ENCODE peak calls at places on chromosome 9, in nine cellular contexts. T, X, A, U, D, O, M, B and C are unnamed samples.

GRCh38 chr9:5651246-5651645 is 22.3 kb downstream of the RIC1 start:
- DNase-seq in O (no peak), M (peak; percentile 5), D (no peak), T (no peak), U (no peak), X (peak; percentile 72), B (no peak), A (no peak), C (no peak)

GRCh38 chr9:96141666-96142065 is 160.3 kb downstream of the HSD17B3 start:
- DNase-seq in T (no peak), U (no peak), A (no peak), X (no peak), O (no peak), B (no peak), M (no peak), D (peak; percentile 7), C (no peak)

GRCh38 chr9:74499111-74499601 is 2.0 kb downstream of the RORB start:
- DNase-seq in D (no peak), T (peak; percentile 7), A (no peak), O (peak; percentile 69), X (peak; percentile 30), B (no peak), M (no peak), U (no peak), C (no peak)

GRCh38 chr9:13817754-13818278 is 496.1 kb downstream of the NFIB start:
- DNase-seq in X (peak; percentile 54), T (no peak), U (no peak), D (peak; percentile 3), O (no peak), A (no peak), M (no peak), B (no peak), C (no peak)

GRCh38 chr9:135544981-135545635 is 818 bp upstream of the OBP2A start:
- DNase-seq in B (no peak), U (no peak), A (no peak), D (no peak), M (no peak), T (no peak), X (no peak), O (peak; percentile 34), C (no peak)

GRCh38 chr9:125966959-125967711 is 220.0 kb downstream of the PBX3 start:
- DNase-seq in M (no peak), B (no peak), X (no peak), T (no peak), U (no peak), D (no peak), A (no peak), O (no peak), C (no peak)

GRCh38 chr9:28212979-28213378 is 639.7 kb upstream of the C9orf72 start:
- DNase-seq in U (no peak), O (no peak), X (peak; percentile 56), D (peak; percentile 56), B (no peak), T (no peak), A (peak; percentile 95), M (peak; percentile 91), C (no peak)

GRCh38 chr9:4415281-4415680 is 75.0 kb upstream of the SLC1A1 start:
- DNase-seq in T (no peak), D (no peak), U (no peak), M (no peak), X (no peak), B (no peak), O (no peak), A (no peak), C (no peak)

GRCh38 chr9:86637515-86637914 is 283.3 kb upstream of the TUT7 start:
- DNase-seq in D (peak; percentile 39), T (peak; percentile 40), M (no peak), X (peak; percentile 76), U (peak; percentile 13), A (no peak), O (no peak), B (no peak), C (no peak)

GRCh38 chr9:116002624-116003023 is 151.0 kb upstream of the PAPPA start:
- DNase-seq in O (no peak), B (no peak), X (peak; percentile 42), U (no peak), T (no peak), M (peak; percentile 84), D (no peak), A (peak; percentile 79), C (no peak)

GRCh38 chr9:117494401-117495130 is 79.7 kb upstream of the ASTN2 start:
- DNase-seq in M (no peak), X (no peak), U (no peak), D (no peak), O (no peak), A (no peak), T (no peak), B (no peak), C (no peak)

GRCh38 chr9:136762915-136763648 is 1.2 kb downstream of the LCN15 start:
- DNase-seq in A (no peak), U (no peak), X (peak; percentile 36), M (peak; percentile 18), D (no peak), B (no peak), T (peak; percentile 69), O (no peak), C (no peak)

GRCh38 chr9:72675586-72675985 is 154.2 kb downstream of the TMC1 start:
- DNase-seq in B (no peak), D (no peak), A (peak; percentile 89), T (no peak), O (no peak), X (peak; percentile 8), U (no peak), M (no peak), C (no peak)

GRCh38 chr9:95014917-95015316 is 288.4 kb downstream of the AOPEP start:
- DNase-seq in B (no peak), M (no peak), U (no peak), O (no peak), D (no peak), X (no peak), T (no peak), A (no peak), C (no peak)
- H3K36me3 ChIP-seq in B (no peaks in the 10 kb centered on the region), M (peaks cover 25% of the 10 kb centered on the region), U (no peaks in the 10 kb centered on the region), O (peaks cover 13% of the 10 kb centered on the region), D (peaks cover 30% of the 10 kb centered on the region), X (peaks cover 24% of the 10 kb centered on the region), T (peaks cover 62% of the 10 kb centered on the region), A (peaks cover 14% of the 10 kb centered on the region), C (no peaks in the 10 kb centered on the region)

DNA sequence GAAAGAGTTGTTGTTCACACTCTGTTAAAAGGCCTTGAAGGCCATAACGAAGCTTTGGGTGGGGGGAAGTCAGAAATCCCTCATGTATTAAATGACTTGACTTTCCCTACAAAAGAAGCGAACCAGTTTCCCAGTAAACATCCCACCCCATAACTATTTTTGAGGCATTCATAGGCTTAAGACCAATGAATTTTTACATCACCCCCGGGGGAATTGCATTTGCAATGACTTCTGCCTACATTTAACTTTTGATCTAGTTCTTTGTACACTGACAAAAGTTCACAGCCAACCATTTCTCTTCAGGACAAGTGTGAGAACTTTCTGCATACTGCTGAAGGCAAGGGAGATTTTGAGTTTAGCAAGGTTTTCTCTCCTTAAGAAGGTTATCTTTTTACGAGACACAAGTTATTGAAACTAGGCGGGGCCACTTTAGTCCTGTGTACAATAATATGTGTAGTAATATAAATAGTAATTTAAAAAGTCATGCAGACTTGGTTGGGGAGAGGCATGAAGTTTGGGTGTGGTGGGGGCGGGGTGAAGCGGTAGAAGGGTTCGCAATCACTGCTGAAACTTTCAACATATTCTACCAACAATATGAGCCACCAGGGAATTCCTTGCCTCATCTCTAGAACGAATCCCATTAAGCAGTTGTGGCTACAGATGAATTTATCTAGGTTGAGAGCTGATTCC is 2.5 kb downstream of the TJP2 start:
- DNase-seq in U (no peak), D (no peak), O (no peak), B (no peak), X (no peak), A (peak; percentile 50), T (no peak), M (no peak), C (no peak)
- H3K36me3 ChIP-seq in U (no peaks in the 10 kb centered on the region), D (no peaks in the 10 kb centered on the region), O (no peaks in the 10 kb centered on the region), B (no peaks in the 10 kb centered on the region), X (no peaks in the 10 kb centered on the region), A (no peaks in the 10 kb centered on the region), T (no peaks in the 10 kb centered on the region), M (no peaks in the 10 kb centered on the region), C (no peaks in the 10 kb centered on the region)

DNA sequence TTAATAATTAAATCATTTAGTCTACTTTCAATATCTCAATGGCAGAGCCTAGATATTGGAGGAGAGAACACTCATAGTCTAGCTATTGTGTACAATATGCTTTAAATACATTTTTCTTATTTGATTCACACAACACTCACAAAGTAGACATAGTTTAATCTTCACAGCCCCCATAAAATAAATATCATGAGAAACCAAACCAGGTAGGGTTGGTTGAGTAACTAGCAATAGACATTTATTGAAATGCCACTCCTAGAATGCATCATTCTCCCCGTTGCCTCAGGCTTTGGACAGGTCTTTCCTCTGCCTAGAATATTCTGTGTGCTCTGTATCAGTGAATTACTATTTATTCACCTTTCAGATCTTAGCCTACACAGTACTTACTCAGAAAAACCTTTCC is 141.9 kb downstream of the CEMIP2 start:
- DNase-seq in A (peak; percentile 89), U (no peak), B (no peak), X (no peak), O (no peak), M (peak; percentile 91), D (no peak), T (no peak), C (no peak)
- H3K36me3 ChIP-seq in A (no peaks in the 10 kb centered on the region), U (no peaks in the 10 kb centered on the region), B (no peaks in the 10 kb centered on the region), X (no peaks in the 10 kb centered on the region), O (no peaks in the 10 kb centered on the region), M (no peaks in the 10 kb centered on the region), D (no peaks in the 10 kb centered on the region), T (no peaks in the 10 kb centered on the region), C (no peaks in the 10 kb centered on the region)

GRCh38 chr9:109037946-109038345 is 24.6 kb upstream of the CTNNAL1 start:
- DNase-seq in X (no peak), D (no peak), O (no peak), B (no peak), U (no peak), M (peak; percentile 67), T (no peak), A (peak; percentile 75), C (no peak)

GRCh38 chr9:109036744-109037680 is 23.7 kb upstream of the CTNNAL1 start:
- DNase-seq in U (no peak), O (no peak), D (no peak), M (no peak), X (peak; percentile 32), A (no peak), T (no peak), B (no peak), C (no peak)

GRCh38 chr9:109035684-109036423 is 22.6 kb upstream of the CTNNAL1 start:
- DNase-seq in T (no peak), O (no peak), A (peak; percentile 85), U (no peak), M (peak; percentile 86), B (no peak), D (peak; percentile 85), X (peak; percentile 84), C (no peak)

GRCh38 chr9:109040571-109040970 is 27.3 kb upstream of the CTNNAL1 start:
- DNase-seq in M (no peak), T (no peak), U (no peak), X (no peak), A (no peak), D (no peak), O (no peak), B (no peak), C (no peak)

DNA sequence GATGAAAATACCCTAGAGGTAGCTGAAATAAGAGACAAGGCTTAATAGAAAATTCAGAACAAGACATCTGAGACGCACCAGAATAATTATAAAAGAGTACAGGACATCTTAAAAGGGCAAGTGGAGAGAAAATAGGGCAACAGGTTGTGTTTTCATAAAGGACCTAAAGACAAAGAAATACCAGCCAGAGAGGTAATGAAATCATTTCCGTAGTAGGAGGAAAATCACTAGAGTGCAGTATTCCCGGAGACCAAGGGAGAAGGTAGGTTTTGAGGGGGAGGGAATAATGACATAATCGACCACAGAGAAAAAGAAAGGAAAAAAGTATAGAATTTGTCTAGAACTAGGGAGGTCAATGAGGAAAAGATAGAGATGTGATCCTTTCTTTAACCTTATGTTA is 26.2 kb upstream of the CTNNAL1 start:
- DNase-seq in A (no peak), X (no peak), O (no peak), T (no peak), M (no peak), D (no peak), B (no peak), U (no peak), C (no peak)
- H3K36me3 ChIP-seq in A (peaks cover 3% of the 10 kb centered on the region), X (peaks cover 17% of the 10 kb centered on the region), O (peaks cover 28% of the 10 kb centered on the region), T (peaks cover 44% of the 10 kb centered on the region), M (peaks cover 11% of the 10 kb centered on the region), D (peaks cover 15% of the 10 kb centered on the region), B (no peaks in the 10 kb centered on the region), U (no peaks in the 10 kb centered on the region), C (peaks cover 33% of the 10 kb centered on the region)